ENCODE peak calls at places on chromosomes 1 and 21, in eight cellular contexts. P, Y, A, L, S, R, E and M are unnamed samples.

GRCh38 chr1:8595919-8596318 is 221.5 kb downstream of the RERE start:
- DNase-seq in S (no peak), R (no peak), E (no peak), L (no peak), P (no peak), Y (no peak), A (no peak), M (no peak)

GRCh38 chr1:193062698-193063463 is 3.5 kb downstream of the RO60 start:
- DNase-seq in S (no peak), Y (no peak), R (no peak), E (peak; percentile 36), A (no peak), L (no peak), P (no peak), M (no peak)

GRCh38 chr1:94863297-94863911 is 43.2 kb downstream of the SLC44A3 start:
- DNase-seq in Y (no peak), L (no peak), A (no peak), S (no peak), P (no peak), R (no peak), E (no peak), M (no peak)

GRCh38 chr1:210373628-210373877 is 44.9 kb downstream of the HHAT start:
- DNase-seq in P (no peak), S (no peak), R (no peak), L (no peak), A (no peak), Y (no peak), E (no peak), M (no peak)

GRCh38 chr1:173042806-173043205 is 7.9 kb downstream of the TNFSF18 start:
- DNase-seq in L (no peak), A (no peak), S (no peak), E (no peak), P (no peak), Y (no peak), R (no peak), M (no peak)

GRCh38 chr1:246450485-246451251 is 56.4 kb downstream of the SMYD3 start:
- DNase-seq in P (no peak), R (no peak), A (no peak), E (peak; percentile 54), Y (no peak), S (no peak), L (no peak), M (no peak)

GRCh38 chr1:165144757-165145397 is 211.6 kb downstream of the LMX1A start:
- DNase-seq in Y (no peak), E (peak; percentile 80), R (peak; percentile 36), P (no peak), L (peak; percentile 52), S (peak; percentile 42), A (peak; percentile 60), M (peak; percentile 76)

GRCh38 chr1:91564888-91565700 is 64.4 kb downstream of the CDC7 start:
- DNase-seq in L (no peak), S (no peak), E (no peak), R (no peak), Y (no peak), P (no peak), A (no peak), M (no peak)

GRCh38 chr1:150514913-150515327 is 632 bp upstream of the FALEC start:
- DNase-seq in L (no peak), Y (no peak), E (no peak), S (no peak), R (no peak), P (no peak), A (no peak), M (peak; percentile 19)

GRCh38 chr1:160567858-160568682 is 11.2 kb downstream of the CD84 start:
- DNase-seq in E (peak; percentile 21), Y (peak; percentile 35), P (no peak), R (peak; percentile 72), L (peak; percentile 92), S (no peak), A (no peak), M (peak; percentile 56)

GRCh38 chr1:2988256-2988655 is 33.0 kb upstream of the ACTRT2 start:
- DNase-seq in E (no peak), S (no peak), Y (no peak), P (no peak), R (no peak), A (no peak), L (no peak), M (peak; percentile 32)

GRCh38 chr1:8858112-8858668 is 20.3 kb downstream of the ENO1 start:
- DNase-seq in A (no peak), Y (no peak), E (no peak), P (no peak), R (peak; percentile 55), L (no peak), S (no peak), M (peak; percentile 55)

GRCh38 chr1:39268906-39269305 is 64.4 kb downstream of the MACF1 start:
- DNase-seq in L (no peak), S (no peak), P (no peak), E (no peak), A (no peak), Y (no peak), R (no peak), M (no peak)

GRCh38 chr21:27362249-27362648 is 395.4 kb upstream of the ADAMTS5 start:
- DNase-seq in Y (no peak), E (no peak), P (no peak), R (no peak), L (no peak), A (no peak), S (no peak), M (no peak)

GRCh38 chr1:29550119-29550841 is 314.0 kb downstream of the PTPRU start:
- DNase-seq in P (no peak), R (no peak), Y (no peak), S (no peak), L (no peak), E (no peak), A (no peak), M (no peak)

GRCh38 chr1:76006234-76006633 is 68.3 kb upstream of the ST6GALNAC3 start:
- DNase-seq in L (no peak), Y (no peak), R (no peak), A (no peak), E (no peak), S (no peak), P (no peak), M (no peak)

GRCh38 chr1:11654571-11655262 is at the start of gene FBXO44:
- DNase-seq in Y (peak; percentile 44), E (peak; percentile 33), S (no peak), R (peak; percentile 75), L (no peak), P (peak; percentile 81), A (peak; percentile 79), M (peak; percentile 81)

GRCh38 chr1:4657920-4658585 is 3.6 kb downstream of the AJAP1 start:
- DNase-seq in Y (no peak), R (no peak), E (no peak), P (no peak), A (no peak), S (no peak), L (no peak), M (no peak)